ENCODE peak calls at places on chromosomes 7 and 10, in four cellular contexts. One of them, this sample, is unnamed.

GRCh38 chr10:110016037-110016436 is 8.3 kb downstream of the ADD3 start:
- DNase-seq in D341Med: peak; percentile 12
- DNase-seq in substantia nigra: no peak
- DNase-seq in activated CD8-positive, alpha-beta memory T cell treated with anti-CD3 and anti-CD28 coated beads, Interleukin-2, amount 50 U/mL, for 4 hours: no peak
- DNase-seq in this sample: peak; percentile 35

GRCh38 chr10:107589081-107589480 is 424.6 kb upstream of the SORCS1 start:
- DNase-seq in activated CD8-positive, alpha-beta memory T cell treated with anti-CD3 and anti-CD28 coated beads, Interleukin-2, amount 50 U/mL, for 4 hours: no peak
- DNase-seq in D341Med: no peak
- DNase-seq in substantia nigra: no peak
- DNase-seq in this sample: no peak

GRCh38 chr10:43683451-43684197 is 34.9 kb upstream of the ZNF32 start:
- DNase-seq in activated CD8-positive, alpha-beta memory T cell treated with anti-CD3 and anti-CD28 coated beads, Interleukin-2, amount 50 U/mL, for 4 hours: peak; percentile 32
- DNase-seq in substantia nigra: no peak
- DNase-seq in D341Med: no peak
- DNase-seq in this sample: peak; percentile 39

GRCh38 chr7:36987363-36987724 is 263.1 kb upstream of the AOAH start:
- DNase-seq in substantia nigra: no peak
- DNase-seq in D341Med: no peak
- DNase-seq in activated CD8-positive, alpha-beta memory T cell treated with anti-CD3 and anti-CD28 coated beads, Interleukin-2, amount 50 U/mL, for 4 hours: no peak
- DNase-seq in this sample: no peak

GRCh38 chr10:101014966-101015581 is 15.5 kb downstream of the LZTS2 start:
- DNase-seq in activated CD8-positive, alpha-beta memory T cell treated with anti-CD3 and anti-CD28 coated beads, Interleukin-2, amount 50 U/mL, for 4 hours: no peak
- DNase-seq in D341Med: no peak
- DNase-seq in substantia nigra: no peak
- DNase-seq in this sample: no peak

GRCh38 chr10:17386616-17387075 is 67.7 kb downstream of the ST8SIA6 start:
- DNase-seq in D341Med: no peak
- DNase-seq in activated CD8-positive, alpha-beta memory T cell treated with anti-CD3 and anti-CD28 coated beads, Interleukin-2, amount 50 U/mL, for 4 hours: no peak
- DNase-seq in substantia nigra: no peak
- DNase-seq in this sample: no peak

GRCh38 chr10:52469970-52470705 is 156.1 kb downstream of the DKK1 start:
- DNase-seq in D341Med: no peak
- DNase-seq in activated CD8-positive, alpha-beta memory T cell treated with anti-CD3 and anti-CD28 coated beads, Interleukin-2, amount 50 U/mL, for 4 hours: no peak
- DNase-seq in substantia nigra: no peak
- DNase-seq in this sample: no peak

GRCh38 chr7:111063166-111063565 is 27.8 kb upstream of the LRRN3 start:
- DNase-seq in D341Med: no peak
- DNase-seq in substantia nigra: no peak
- DNase-seq in activated CD8-positive, alpha-beta memory T cell treated with anti-CD3 and anti-CD28 coated beads, Interleukin-2, amount 50 U/mL, for 4 hours: no peak
- DNase-seq in this sample: no peak

GRCh38 chr10:66180651-66181318 is 745.1 kb upstream of the LRRTM3 start:
- DNase-seq in D341Med: peak; percentile 20
- DNase-seq in substantia nigra: no peak
- DNase-seq in activated CD8-positive, alpha-beta memory T cell treated with anti-CD3 and anti-CD28 coated beads, Interleukin-2, amount 50 U/mL, for 4 hours: no peak
- DNase-seq in this sample: peak; percentile 70

GRCh38 chr7:17942231-17942630 is 1.9 kb upstream of the SNX13 start:
- DNase-seq in D341Med: no peak
- DNase-seq in activated CD8-positive, alpha-beta memory T cell treated with anti-CD3 and anti-CD28 coated beads, Interleukin-2, amount 50 U/mL, for 4 hours: no peak
- DNase-seq in substantia nigra: no peak
- DNase-seq in this sample: no peak

GRCh38 chr7:68862736-68863135 is 735.5 kb upstream of the AUTS2 start:
- DNase-seq in D341Med: no peak
- DNase-seq in activated CD8-positive, alpha-beta memory T cell treated with anti-CD3 and anti-CD28 coated beads, Interleukin-2, amount 50 U/mL, for 4 hours: no peak
- DNase-seq in substantia nigra: no peak
- DNase-seq in this sample: no peak

GRCh38 chr10:124378271-124378670 is 40.5 kb downstream of the OAT start:
- DNase-seq in activated CD8-positive, alpha-beta memory T cell treated with anti-CD3 and anti-CD28 coated beads, Interleukin-2, amount 50 U/mL, for 4 hours: no peak
- DNase-seq in substantia nigra: no peak
- DNase-seq in D341Med: no peak
- DNase-seq in this sample: no peak

GRCh38 chr10:90884414-90884813 is 12.6 kb downstream of the RPP30 start:
- DNase-seq in D341Med: no peak
- DNase-seq in activated CD8-positive, alpha-beta memory T cell treated with anti-CD3 and anti-CD28 coated beads, Interleukin-2, amount 50 U/mL, for 4 hours: no peak
- DNase-seq in substantia nigra: no peak
- DNase-seq in this sample: no peak

GRCh38 chr10:69497235-69497561 is 45.9 kb downstream of the TSPAN15 start:
- DNase-seq in substantia nigra: peak; percentile 73
- DNase-seq in D341Med: no peak
- DNase-seq in activated CD8-positive, alpha-beta memory T cell treated with anti-CD3 and anti-CD28 coated beads, Interleukin-2, amount 50 U/mL, for 4 hours: no peak
- DNase-seq in this sample: no peak

GRCh38 chr10:14926061-14926470 is 27.8 kb downstream of the DCLRE1C start:
- DNase-seq in activated CD8-positive, alpha-beta memory T cell treated with anti-CD3 and anti-CD28 coated beads, Interleukin-2, amount 50 U/mL, for 4 hours: no peak
- DNase-seq in D341Med: no peak
- DNase-seq in substantia nigra: no peak
- DNase-seq in this sample: no peak

GRCh38 chr10:84613336-84614021 is 285.1 kb downstream of the CCSER2 start:
- DNase-seq in activated CD8-positive, alpha-beta memory T cell treated with anti-CD3 and anti-CD28 coated beads, Interleukin-2, amount 50 U/mL, for 4 hours: no peak
- DNase-seq in D341Med: peak; percentile 67
- DNase-seq in substantia nigra: no peak
- DNase-seq in this sample: peak; percentile 54

This sample was measured in OCI-LY7.